ENCODE peak calls at places on chromosome 6, in nine cellular contexts. O is stomach, Y is esophagus squamous epithelium, T is ovary, H is tibial nerve, E is uterus, D is right lobe of liver, U is adrenal gland, M is prostate gland. J is an unnamed sample. For H3K27me3, the result is how much of the 10 kb centered on the place peaks cover.

GRCh38 chr6:15386110-15386755 is 140.4 kb downstream of the JARID2 start:
- DNase-seq in M (no peak), E (no peak), H (no peak), U (no peak), D (no peak), Y (no peak), T (no peak), O (no peak), J (no peak)

GRCh38 chr6:152815230-152815922 is 64.8 kb downstream of the VIP start:
- DNase-seq in O (no peak), T (no peak), M (no peak), D (no peak), U (no peak), Y (no peak), H (no peak), E (no peak), J (no peak)

GRCh38 chr6:2855061-2855519 is 13.4 kb upstream of the SERPINB1 start:
- DNase-seq in U (no peak), E (no peak), T (no peak), M (no peak), Y (no peak), D (no peak), O (no peak), H (no peak), J (no peak)

GRCh38 chr6:159117031-159117430 is 52.2 kb upstream of the FNDC1 start:
- DNase-seq in T (no peak), Y (no peak), O (no peak), H (peak), M (no peak), U (peak), E (no peak), D (no peak), J (no peak)

GRCh38 chr6:106163446-106163965 is 77.4 kb downstream of the PRDM1 start:
- DNase-seq in U (peak), E (peak), O (no peak), T (no peak), D (no peak), H (no peak), Y (no peak), M (no peak), J (peak)

GRCh38 chr6:95431637-95432228 is 145.6 kb upstream of the MANEA start:
- DNase-seq in T (peak), D (no peak), E (no peak), H (peak), Y (no peak), U (peak), O (peak), M (peak), J (peak)

GRCh38 chr6:79468116-79468515 is 69.1 kb downstream of the LCA5 start:
- DNase-seq in H (no peak), E (no peak), M (no peak), T (no peak), U (no peak), O (no peak), Y (no peak), D (no peak), J (no peak)

GRCh38 chr6:155313602-155314091 is 637 bp downstream of the TFB1M start:
- DNase-seq in O (no peak), U (no peak), Y (no peak), M (no peak), H (no peak), E (no peak), D (no peak), T (no peak), J (no peak)

GRCh38 chr6:127516676-127517273 is 2.4 kb downstream of the MTCL3 start:
- DNase-seq in Y (no peak), D (no peak), M (no peak), T (no peak), O (no peak), E (no peak), H (peak), U (peak), J (peak)

GRCh38 chr6:109187399-109188114 is 92.2 kb downstream of the CEP57L1 start:
- DNase-seq in O (peak), E (peak), M (peak), Y (no peak), T (peak), D (peak), H (peak), U (peak), J (peak)

GRCh38 chr6:149451361-149452061 is 33.3 kb downstream of the ZC3H12D start:
- DNase-seq in M (no peak), D (no peak), U (no peak), E (no peak), T (peak), O (no peak), Y (no peak), H (no peak), J (peak)

GRCh38 chr6:48765352-48765961 is 654.5 kb upstream of the PTCHD4 start:
- DNase-seq in D (no peak), U (peak), O (peak), H (no peak), T (no peak), M (no peak), E (no peak), Y (no peak), J (no peak)

GRCh38 chr6:134774244-134774643 is 175.7 kb downstream of the ALDH8A1 start:
- DNase-seq in O (no peak), T (no peak), U (no peak), H (no peak), M (no peak), Y (no peak), E (no peak), D (no peak), J (no peak)

GRCh38 chr6:17705778-17706579 is 746 bp downstream of the NUP153 start:
- DNase-seq in H (peak), O (peak), E (peak), Y (no peak), D (peak), T (peak), U (peak), M (peak), J (peak)

GRCh38 chr6:22755605-22756004 is 186.2 kb downstream of the HDGFL1 start:
- DNase-seq in H (no peak), U (no peak), E (no peak), T (no peak), M (no peak), Y (no peak), D (no peak), O (no peak), J (no peak)

GRCh38 chr6:1597924-1598323 is 11.8 kb upstream of the FOXC1 start:
- DNase-seq in D (no peak), U (no peak), Y (no peak), M (no peak), H (no peak), T (no peak), O (no peak), E (no peak), J (no peak)

GRCh38 chr6:129454482-129454881 is 255.5 kb downstream of the ARHGAP18 start:
- DNase-seq in T (no peak), O (no peak), H (no peak), E (no peak), D (no peak), M (no peak), U (no peak), Y (no peak), J (no peak)

GRCh38 chr6:118896339-118897136 is 2.6 kb downstream of the ASF1A start:
- DNase-seq in D (no peak), Y (no peak), M (no peak), U (no peak), O (no peak), H (no peak), T (no peak), E (no peak), J (no peak)
- TF ChIP-seq POLR2A in D (no peak), Y (no peak), M (no peak), U (no peak), O (no peak), H (no peak), T (no peak), E (no peak), J (no peak)

DNA sequence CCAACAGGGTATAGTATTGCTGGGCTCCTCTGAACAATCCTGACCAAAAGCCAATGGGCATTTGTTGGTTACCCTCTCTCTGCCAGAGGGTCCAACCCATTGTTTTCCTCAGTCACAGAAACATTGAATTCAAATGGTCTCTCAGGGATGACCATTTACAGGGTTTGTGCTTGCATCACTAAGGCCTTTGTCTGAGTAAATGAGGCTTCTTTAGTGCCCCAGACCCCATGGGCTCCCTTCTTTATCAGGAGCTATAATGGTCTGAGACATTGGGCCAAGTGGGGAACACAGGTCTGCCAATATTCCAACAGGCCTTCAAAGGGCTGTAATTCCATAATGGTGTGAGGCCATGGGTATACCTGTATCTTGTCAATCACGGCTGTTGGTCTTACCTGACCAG is 27.1 kb downstream of the GSTA2 start:
- DNase-seq in M (no peak), U (no peak), T (no peak), H (no peak), D (no peak), O (no peak), E (no peak), Y (no peak), J (no peak)
- H3K27me3 ChIP-seq in M (under half), U (under half), T (under half), H (under half), D (under half), O (under half), E (under half), Y (under half), J (under half)

DNA sequence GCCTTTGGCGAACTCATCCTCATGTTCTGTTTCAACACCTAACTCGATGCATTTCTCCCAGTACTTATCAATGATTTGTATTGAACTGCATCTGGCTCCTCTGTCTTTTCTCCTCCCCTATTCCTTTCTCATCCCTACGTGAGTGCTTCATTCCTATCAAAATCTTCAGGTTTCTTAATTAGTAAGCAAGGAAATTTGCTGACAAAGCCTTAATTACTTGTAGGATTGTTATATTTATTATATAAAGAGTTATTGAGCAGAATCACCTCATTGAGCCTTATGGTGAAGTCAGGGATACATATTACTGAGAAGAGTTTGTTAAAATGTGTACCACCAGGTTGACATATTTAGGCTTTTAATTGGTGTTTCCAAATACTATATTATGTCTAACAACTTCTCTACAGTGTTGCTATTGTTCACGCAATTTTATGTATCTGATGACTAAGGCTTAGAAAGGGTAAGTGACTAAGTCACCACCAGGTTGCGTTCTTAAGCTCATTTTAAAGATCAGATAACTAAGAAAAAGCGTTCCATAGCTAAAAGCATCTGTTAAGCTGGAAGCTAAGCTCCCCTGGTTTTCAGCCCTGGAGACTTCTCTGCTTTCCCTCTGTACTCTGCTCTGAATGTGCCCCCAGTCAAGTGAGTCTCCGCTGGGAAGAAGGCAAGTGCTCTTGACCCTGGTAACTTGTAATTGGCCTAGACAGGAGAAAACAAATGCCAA is 18.9 kb downstream of the SCGN start:
- DNase-seq in U (no peak), D (no peak), H (no peak), M (no peak), E (no peak), O (no peak), Y (no peak), T (no peak), J (no peak)
- TF ChIP-seq CTCF in U (no peak), D (no peak), H (no peak), M (no peak), E (no peak), O (no peak), Y (no peak), T (no peak), J (no peak)

GRCh38 chr6:75204959-75205775 is 686 bp downstream of the COL12A1 start:
- DNase-seq in E (peak), M (no peak), U (no peak), Y (no peak), H (peak), T (peak), O (no peak), D (no peak), J (peak)
- TF ChIP-seq POLR2A in E (no peak), M (no peak), U (no peak), Y (no peak), H (peak), T (peak), O (no peak), D (no peak), J (peak)

GRCh38 chr6:133301739-133302138 is 60.6 kb downstream of the EYA4 start:
- DNase-seq in U (no peak), O (no peak), H (no peak), T (no peak), M (no peak), D (no peak), E (no peak), Y (no peak), J (no peak)

GRCh38 chr6:133298335-133298734 is 57.2 kb downstream of the EYA4 start:
- DNase-seq in U (no peak), M (no peak), Y (no peak), E (no peak), T (no peak), O (no peak), D (no peak), H (no peak), J (no peak)

GRCh38 chr6:133300896-133301295 is 59.7 kb downstream of the EYA4 start:
- DNase-seq in Y (no peak), E (no peak), H (no peak), M (no peak), T (no peak), O (no peak), D (no peak), U (no peak), J (no peak)

GRCh38 chr6:133298801-133299200 is 57.6 kb downstream of the EYA4 start:
- DNase-seq in U (no peak), O (no peak), H (no peak), E (no peak), Y (no peak), M (no peak), T (no peak), D (no peak), J (no peak)

GRCh38 chr6:133297657-133298056 is 56.5 kb downstream of the EYA4 start:
- DNase-seq in U (no peak), D (no peak), H (no peak), O (no peak), M (no peak), T (no peak), E (no peak), Y (no peak), J (no peak)
- H3K27me3 ChIP-seq in U (under half), D (under half), H (under half), O (under half), M (under half), T (under half), E (under half), Y (under half), J (under half)

GRCh38 chr6:30981942-30982772 is 1.4 kb upstream of the MUC21 start:
- DNase-seq in H (peak), T (peak), U (peak), E (peak), Y (no peak), O (peak), D (no peak), M (peak), J (no peak)
- TF ChIP-seq CTCF in H (no peak), T (no peak), U (no peak), E (no peak), Y (peak), O (no peak), D (no peak), M (no peak), J (no peak)

GRCh38 chr6:33029297-33030184 is 20.1 kb upstream of the HLA-DOA start:
- DNase-seq in H (peak), O (peak), T (no peak), D (no peak), E (no peak), Y (peak), U (peak), M (no peak), J (peak)
- TF ChIP-seq POLR2A in H (peak), O (no peak), T (no peak), D (peak), E (peak), Y (peak), U (peak), M (no peak), J (peak)

GRCh38 chr6:70274338-70274737 is 28.5 kb downstream of the COL9A1 start:
- DNase-seq in T (no peak), D (no peak), O (no peak), U (no peak), M (no peak), Y (no peak), E (no peak), H (no peak), J (no peak)
- H3K27me3 ChIP-seq in T (under half), D (under half), O (under half), U (under half), M (under half), Y (under half), E (under half), H (under half), J (under half)